ENCODE peak calls at places on chromosomes 13 and 19, in seven cellular contexts. Z is esophagus squamous epithelium; R is CD4-positive, alpha-beta T cell; V is AG04450; S is suprapubic skin; O is substantia nigra; A is Panc1. M is an unnamed sample.

GRCh38 chr13:95185851-95186250 is 115.4 kb downstream of the ABCC4 start:
- DNase-seq in Z (no peak), R (peak), O (no peak), A (no peak), V (no peak), S (no peak), M (no peak)

GRCh38 chr13:74406439-74406838 is 272.2 kb upstream of the KLF12 start:
- DNase-seq in A (no peak), S (no peak), V (no peak), Z (no peak), O (no peak), R (no peak), M (no peak)

GRCh38 chr13:35292329-35292728 is 184.2 kb downstream of the MAB21L1 start:
- DNase-seq in V (no peak), O (no peak), A (no peak), Z (no peak), R (no peak), S (no peak), M (no peak)

GRCh38 chr13:24253520-24254150 is 55.7 kb upstream of the C1QTNF9 start:
- DNase-seq in S (no peak), R (no peak), Z (no peak), O (no peak), V (no peak), A (no peak), M (no peak)

GRCh38 chr13:29905845-29906244 is 55.4 kb upstream of the UBL3 start:
- DNase-seq in V (no peak), O (no peak), Z (no peak), S (no peak), R (no peak), A (no peak), M (no peak)

GRCh38 chr13:32086791-32087441 is 55.3 kb downstream of the FRY start:
- DNase-seq in Z (no peak), O (no peak), A (no peak), V (no peak), S (no peak), R (no peak), M (no peak)

GRCh38 chr13:99975626-99976025 is 4.1 kb upstream of the ZIC5 start:
- DNase-seq in S (no peak), Z (no peak), R (no peak), V (no peak), A (no peak), O (no peak), M (no peak)

GRCh38 chr13:39013462-39013861 is 22.8 kb upstream of the STOML3 start:
- DNase-seq in S (no peak), O (no peak), V (no peak), R (no peak), Z (no peak), A (no peak), M (no peak)

GRCh38 chr13:50678464-50679162 is 164.9 kb downstream of the DLEU7 start:
- DNase-seq in S (no peak), Z (no peak), A (no peak), R (no peak), O (no peak), V (no peak), M (peak)

GRCh38 chr19:33325920-33326319 is 23.6 kb upstream of the CEBPA start:
- DNase-seq in V (no peak), R (no peak), S (no peak), A (no peak), O (no peak), Z (no peak), M (no peak)

GRCh38 chr13:101838305-101838835 is 385.9 kb downstream of the ITGBL1 start:
- DNase-seq in S (no peak), O (no peak), R (no peak), A (no peak), Z (no peak), V (no peak), M (no peak)

GRCh38 chr13:98365291-98365690 is 188.2 kb upstream of the RNF113B start:
- DNase-seq in R (no peak), S (no peak), Z (no peak), A (no peak), V (no peak), O (no peak), M (no peak)

GRCh38 chr19:19321143-19321577 is 531 bp downstream of the MAU2 start:
- DNase-seq in A (no peak), V (no peak), R (no peak), O (no peak), S (no peak), Z (no peak), M (no peak)

GRCh38 chr19:33463194-33463593 is 58.4 kb downstream of the PEPD start:
- DNase-seq in A (no peak), Z (no peak), R (no peak), O (no peak), V (no peak), S (no peak), M (no peak)

DNA sequence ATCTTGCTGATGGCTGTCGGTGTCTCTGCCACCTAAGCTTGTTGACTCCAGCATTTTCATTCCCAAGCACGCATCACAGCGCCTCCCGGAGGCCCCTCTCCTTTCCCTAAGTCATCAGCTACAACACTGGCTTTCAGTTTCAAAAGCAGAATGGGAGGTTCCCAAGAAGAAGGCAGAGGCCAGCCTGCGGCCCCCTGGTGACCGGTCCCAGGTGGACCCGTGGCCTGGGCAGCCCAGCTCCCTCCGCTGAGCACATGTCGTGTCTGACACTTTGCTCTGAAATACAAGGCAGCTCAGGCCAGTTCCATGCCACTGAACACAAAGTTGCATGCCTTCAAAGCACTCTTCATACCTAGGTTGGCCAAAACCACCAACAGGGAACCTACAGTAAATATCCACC is 8.5 kb downstream of the MLLT1 start:
- DNase-seq in O (no peak), S (no peak), Z (no peak), A (no peak), V (no peak), R (no peak), M (no peak)
- H3K27ac ChIP-seq in O (no peak), S (peak), Z (peak), A (no peak), V (peak), R (no peak), M (no peak)

GRCh38 chr19:1750343-1751021 is 2.8 kb upstream of the ONECUT3 start:
- DNase-seq in V (no peak), O (no peak), R (no peak), S (no peak), Z (no peak), A (no peak), M (no peak)
- H3K27ac ChIP-seq in V (no peak), O (no peak), R (no peak), S (no peak), Z (no peak), A (peak), M (peak)

GRCh38 chr13:83498045-83498444 is 384.2 kb downstream of the SLITRK1 start:
- DNase-seq in Z (no peak), O (no peak), A (no peak), V (no peak), S (no peak), R (no peak), M (no peak)
- H3K27ac ChIP-seq in Z (no peak), O (no peak), A (peak), V (no peak), S (no peak), R (no peak), M (no peak)

GRCh38 chr13:45102136-45102802 is 18.0 kb upstream of the GTF2F2 start:
- DNase-seq in O (peak), V (peak), R (no peak), Z (no peak), A (no peak), S (no peak), M (no peak)

GRCh38 chr13:45105895-45106294 is 14.4 kb upstream of the GTF2F2 start:
- DNase-seq in Z (no peak), A (no peak), O (no peak), S (no peak), V (peak), R (no peak), M (no peak)

GRCh38 chr13:45104294-45104693 is 16.0 kb upstream of the GTF2F2 start:
- DNase-seq in R (no peak), V (no peak), A (no peak), O (no peak), S (no peak), Z (no peak), M (no peak)

GRCh38 chr13:45100855-45101254 is 19.5 kb upstream of the GTF2F2 start:
- DNase-seq in A (no peak), O (no peak), Z (no peak), R (no peak), S (no peak), V (no peak), M (no peak)

GRCh38 chr13:45101327-45102018 is 18.8 kb upstream of the GTF2F2 start:
- DNase-seq in A (no peak), R (no peak), O (no peak), S (no peak), V (no peak), Z (no peak), M (no peak)
- H3K27ac ChIP-seq in A (no peak), R (no peak), O (peak), S (no peak), V (no peak), Z (no peak), M (no peak)

DNA sequence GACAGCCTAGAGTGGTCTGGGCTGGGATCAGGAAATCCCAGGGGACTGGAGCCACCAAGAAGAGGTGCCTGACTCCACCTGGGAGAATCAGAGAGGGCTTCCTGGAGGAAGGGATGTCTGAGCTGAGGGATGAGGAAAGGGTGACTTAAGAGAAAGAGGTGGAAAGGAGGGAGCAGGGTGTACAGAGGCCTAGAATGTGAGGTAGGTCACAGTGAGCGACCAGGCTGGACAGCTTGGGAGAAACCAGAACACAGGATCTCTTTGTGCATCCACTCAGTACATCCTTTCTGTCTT is 1.0 kb downstream of the TBCB start:
- DNase-seq in S (no peak), V (no peak), A (no peak), R (no peak), Z (no peak), O (no peak), M (no peak)
- H3K27ac ChIP-seq in S (no peak), V (no peak), A (peak), R (peak), Z (peak), O (peak), M (peak)

DNA sequence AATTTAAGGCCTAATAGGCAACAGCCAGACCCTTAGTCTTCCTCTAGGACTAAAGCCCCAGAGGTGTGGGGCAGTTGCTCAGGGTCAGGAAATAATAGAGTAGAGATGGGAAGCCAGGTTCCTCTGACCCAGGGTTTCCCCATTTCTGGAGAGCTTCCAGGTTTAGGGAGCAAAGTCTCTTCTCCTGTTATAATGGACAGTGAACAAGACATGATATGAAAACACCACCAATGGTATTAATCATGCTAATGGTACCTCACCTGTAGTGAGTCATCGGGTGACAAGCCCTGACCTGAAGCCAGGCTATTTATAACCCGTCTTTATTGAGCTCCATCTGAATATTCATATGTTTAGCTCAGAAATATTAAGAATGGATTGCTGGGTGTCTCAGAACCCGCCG is 24.6 kb downstream of the BICRA start:
- DNase-seq in A (no peak), V (no peak), R (no peak), Z (no peak), O (no peak), S (no peak), M (peak)
- H3K27ac ChIP-seq in A (no peak), V (no peak), R (no peak), Z (peak), O (no peak), S (peak), M (peak)

DNA sequence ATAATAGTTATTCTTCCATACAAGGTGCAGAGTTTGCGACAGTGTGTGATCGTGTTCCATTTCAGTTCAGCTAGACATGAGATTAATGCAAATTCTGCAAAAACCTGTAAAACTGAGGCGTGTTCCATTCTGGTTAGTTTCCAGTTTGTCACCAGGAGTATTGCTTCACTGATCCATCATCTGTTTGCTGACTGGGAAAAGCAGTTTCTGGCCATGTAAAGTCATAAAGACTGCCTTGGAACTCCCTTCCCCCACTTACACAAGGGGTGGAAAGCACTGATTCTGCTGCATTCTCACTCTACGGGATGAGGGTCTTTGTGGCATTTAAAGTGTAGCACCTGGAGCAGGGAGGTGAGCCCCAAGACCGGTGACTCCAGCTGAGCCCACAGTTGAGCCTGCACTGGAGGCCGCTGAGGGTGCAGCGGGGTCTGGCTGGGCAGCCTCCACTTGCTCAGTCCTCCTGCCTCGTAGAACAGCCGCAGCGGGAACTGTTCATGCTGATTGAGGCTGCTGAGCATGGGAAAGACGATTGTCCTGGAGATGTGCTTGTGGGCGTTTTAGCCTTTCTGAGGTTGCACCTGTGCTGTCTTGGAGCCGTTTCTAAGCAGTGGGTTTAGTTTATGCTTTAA is 2.0 kb downstream of the ZNF57 start:
- DNase-seq in A (no peak), O (no peak), V (no peak), S (no peak), Z (no peak), R (no peak), M (no peak)
- H3K27ac ChIP-seq in A (no peak), O (no peak), V (no peak), S (peak), Z (no peak), R (no peak), M (peak)

DNA sequence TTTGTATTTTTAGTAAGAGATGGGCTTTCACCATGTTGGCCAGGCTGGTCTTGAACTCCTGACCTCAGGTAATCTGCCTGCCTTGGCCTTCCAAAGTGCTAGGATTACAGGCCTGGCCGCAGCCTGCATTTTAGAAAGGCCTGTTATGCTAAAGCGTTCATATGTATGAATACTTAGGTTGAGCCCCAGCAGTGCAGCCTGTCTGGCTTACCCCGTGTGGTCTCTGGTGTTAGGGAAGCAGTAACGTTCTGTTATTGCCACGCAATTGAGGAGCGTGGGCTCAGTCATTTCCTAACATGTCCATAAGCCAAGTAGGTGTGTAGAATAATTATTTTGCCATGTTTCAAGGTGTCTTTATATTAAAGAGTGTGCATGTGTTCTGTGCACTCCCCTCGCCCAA is 14.3 kb downstream of the HNRNPM start:
- DNase-seq in Z (no peak), R (no peak), O (no peak), A (no peak), S (no peak), V (no peak), M (no peak)
- H3K27ac ChIP-seq in Z (peak), R (no peak), O (no peak), A (peak), S (peak), V (no peak), M (peak)

GRCh38 chr19:39130337-39131254 is 5.0 kb downstream of the PAK4 start:
- DNase-seq in O (no peak), A (no peak), Z (no peak), R (no peak), V (no peak), S (no peak), M (no peak)

GRCh38 chr19:39133431-39134270 is 8.1 kb downstream of the PAK4 start:
- DNase-seq in Z (no peak), A (no peak), R (no peak), S (no peak), V (no peak), O (no peak), M (no peak)

GRCh38 chr19:39129116-39129515 is 3.5 kb downstream of the PAK4 start:
- DNase-seq in Z (no peak), R (no peak), O (no peak), V (no peak), S (no peak), A (no peak), M (no peak)

GRCh38 chr19:39132344-39132969 is 6.9 kb downstream of the PAK4 start:
- DNase-seq in A (no peak), Z (no peak), O (no peak), V (no peak), S (no peak), R (no peak), M (no peak)

GRCh38 chr19:39131255-39131755 is 5.7 kb downstream of the PAK4 start:
- DNase-seq in O (no peak), S (no peak), Z (no peak), R (no peak), A (no peak), V (no peak), M (no peak)
- H3K27ac ChIP-seq in O (peak), S (peak), Z (peak), R (no peak), A (peak), V (no peak), M (no peak)